ENCODE peak calls at places on chromosome 18, in five cellular contexts. G, E, Z, X and S are unnamed samples.

GRCh38 chr18:22224339-22224738 is 55.0 kb downstream of the GATA6 start:
- DNase-seq in G (no peak), E (no peak), Z (no peak), X (no peak), S (no peak)

GRCh38 chr18:64044616-64045015 is 74.7 kb downstream of the SERPINB8 start:
- DNase-seq in G (peak; percentile 5), E (no peak), Z (no peak), X (no peak), S (no peak)

GRCh38 chr18:7514796-7515440 is 52.2 kb upstream of the PTPRM start:
- DNase-seq in G (peak; percentile 5), E (no peak), Z (no peak), X (peak; percentile 58), S (no peak)

GRCh38 chr18:45569566-45569965 is 45.7 kb upstream of the SLC14A2 start:
- DNase-seq in G (peak; percentile 18), E (no peak), Z (no peak), X (no peak), S (no peak)

GRCh38 chr18:36461551-36461987 is 164.1 kb downstream of the FHOD3 start:
- DNase-seq in G (no peak), E (no peak), Z (no peak), X (peak; percentile 6), S (no peak)

GRCh38 chr18:55489742-55490055 is 98.3 kb downstream of the TCF4 start:
- DNase-seq in G (no peak), E (no peak), Z (no peak), X (no peak), S (no peak)

GRCh38 chr18:75143851-75144250 is 65.1 kb downstream of the PTGR3 start:
- DNase-seq in G (no peak), E (no peak), Z (no peak), X (no peak), S (no peak)

GRCh38 chr18:22822841-22823508 is 110.2 kb upstream of the RBBP8 start:
- DNase-seq in G (no peak), E (no peak), Z (no peak), X (no peak), S (no peak)

GRCh38 chr18:72613589-72613988 is 69.4 kb upstream of the CBLN2 start:
- DNase-seq in G (no peak), E (no peak), Z (no peak), X (no peak), S (no peak)

GRCh38 chr18:433297-433696 is 67.2 kb downstream of the COLEC12 start:
- DNase-seq in G (no peak), E (no peak), Z (no peak), X (no peak), S (no peak)

GRCh38 chr18:21513292-21513691 is 87.2 kb downstream of the ESCO1 start:
- DNase-seq in G (no peak), E (no peak), Z (no peak), X (peak; percentile 5), S (no peak)

GRCh38 chr18:55577812-55578539 is 10.0 kb downstream of the TCF4 start:
- DNase-seq in G (no peak), E (no peak), Z (no peak), X (no peak), S (no peak)

GRCh38 chr18:36735130-36735529 is 93.7 kb downstream of the TPGS2 start:
- DNase-seq in G (no peak), E (no peak), Z (no peak), X (no peak), S (no peak)

GRCh38 chr18:54630963-54631362 is 39.9 kb downstream of the DYNAP start:
- DNase-seq in G (no peak), E (no peak), Z (no peak), X (no peak), S (no peak)

GRCh38 chr18:48979944-48980890 is 29.5 kb upstream of the SMAD7 start:
- DNase-seq in G (no peak), E (no peak), Z (no peak), X (peak; percentile 34), S (no peak)

GRCh38 chr18:2547477-2548087 is 23.7 kb downstream of the METTL4 start:
- DNase-seq in G (no peak), E (no peak), Z (no peak), X (peak; percentile 80), S (no peak)

GRCh38 chr18:37762076-37762475 is 196.5 kb upstream of the CELF4 start:
- DNase-seq in G (no peak), E (no peak), Z (no peak), X (no peak), S (no peak)

GRCh38 chr18:34817636-34818035 is 107.5 kb downstream of the DTNA start:
- DNase-seq in G (no peak), E (no peak), Z (no peak), X (no peak), S (no peak)

GRCh38 chr18:34818069-34818468 is 108.0 kb downstream of the DTNA start:
- DNase-seq in G (no peak), E (no peak), Z (no peak), X (no peak), S (no peak)

GRCh38 chr18:34816183-34816582 is 106.1 kb downstream of the DTNA start:
- DNase-seq in G (no peak), E (no peak), Z (no peak), X (no peak), S (no peak)

GRCh38 chr18:34820360-34820759 is 110.3 kb downstream of the DTNA start:
- DNase-seq in G (no peak), E (no peak), Z (no peak), X (no peak), S (no peak)

GRCh38 chr18:34821669-34822210 is 111.6 kb downstream of the DTNA start:
- DNase-seq in G (no peak), E (no peak), Z (no peak), X (no peak), S (no peak)
- TF ChIP-seq CTCF in G (no peak), E (no peak), Z (no peak), X (no peak), S (no peak)

DNA sequence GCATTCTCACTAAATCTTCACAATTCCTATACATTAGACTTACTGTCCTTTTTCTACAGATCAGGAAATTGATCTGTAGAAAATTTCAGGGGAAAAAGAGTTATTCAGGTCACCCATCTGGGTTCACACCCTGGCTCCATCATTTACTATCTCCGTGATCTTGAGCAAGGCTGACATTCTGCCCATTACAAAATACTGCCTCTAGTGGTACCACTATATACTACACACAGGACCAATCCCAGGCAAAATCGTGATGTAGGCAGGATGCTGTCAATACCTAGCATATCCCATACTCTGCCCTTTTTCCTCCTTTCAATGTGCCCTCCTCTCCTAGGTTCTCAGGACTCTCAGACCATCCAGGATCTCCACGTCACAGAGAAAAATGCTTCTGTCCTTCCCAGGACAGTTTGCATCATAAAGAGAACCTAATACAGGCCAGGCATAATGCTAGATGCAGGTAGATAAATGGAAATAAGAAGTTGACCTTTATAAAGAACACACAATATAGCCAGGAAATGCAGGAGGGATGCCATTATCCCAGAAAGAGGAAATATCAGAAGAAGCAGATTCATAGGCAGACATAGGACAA is 101.9 kb downstream of the CDH20 start:
- DNase-seq in G (no peak), E (no peak), Z (no peak), X (peak; percentile 21), S (no peak)
- TF ChIP-seq CTCF in G (no peak), E (peak; percentile 38), Z (no peak), X (peak; percentile 60), S (peak; percentile 65)

DNA sequence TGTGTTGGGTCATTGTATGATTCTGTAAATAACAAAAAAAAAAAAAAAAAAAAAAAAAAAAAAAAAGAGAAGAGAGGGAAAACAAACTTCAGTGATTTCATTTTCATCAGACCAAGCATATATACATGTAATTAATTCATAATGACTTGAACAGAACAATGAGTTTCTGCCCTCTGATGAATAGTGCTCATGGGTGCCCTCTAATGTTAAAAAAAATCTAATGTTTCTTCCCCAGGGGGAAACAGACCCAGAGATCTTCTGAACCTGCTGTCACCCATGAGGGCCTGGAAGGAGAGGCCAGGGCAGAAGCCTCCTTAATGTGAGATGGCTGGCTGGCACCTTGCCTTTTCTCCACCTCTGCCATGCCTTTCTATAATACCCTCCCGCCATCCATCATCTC is 289.2 kb downstream of the ZNF521 start:
- DNase-seq in G (no peak), E (no peak), Z (no peak), X (no peak), S (no peak)
- TF ChIP-seq CTCF in G (no peak), E (no peak), Z (no peak), X (no peak), S (no peak)

GRCh38 chr18:57975805-57976204 is 68.2 kb upstream of the NEDD4L start:
- DNase-seq in G (no peak), E (no peak), Z (no peak), X (no peak), S (no peak)
- TF ChIP-seq CTCF in G (no peak), E (no peak), Z (no peak), X (no peak), S (no peak)

GRCh38 chr18:24016643-24017042 is 2.1 kb downstream of the TTC39C start:
- DNase-seq in G (no peak), E (no peak), Z (no peak), X (no peak), S (no peak)
- TF ChIP-seq CTCF in G (peak; percentile 20), E (peak; percentile 66), Z (no peak), X (peak; percentile 41), S (peak; percentile 25)

GRCh38 chr18:28078298-28078697 is 98.6 kb downstream of the CDH2 start:
- DNase-seq in G (no peak), E (no peak), Z (no peak), X (no peak), S (no peak)
- TF ChIP-seq CTCF in G (no peak), E (no peak), Z (no peak), X (no peak), S (no peak)